ENCODE peak calls at places on chromosome 21, in four cellular contexts. O is AG09319, C is GM10248, V is osteocyte. W is an unnamed sample.

GRCh38 chr21:35697321-35697808 is 363.0 kb downstream of the SETD4 start:
- DNase-seq in O (no peak), V (no peak), C (no peak), W (peak; percentile 9)

GRCh38 chr21:27528697-27529096 is 561.8 kb upstream of the ADAMTS5 start:
- DNase-seq in O (no peak), V (no peak), C (no peak), W (no peak)

GRCh38 chr21:16794944-16795343 is 717.9 kb upstream of the CXADR start:
- DNase-seq in C (no peak), O (peak; percentile 57), V (no peak), W (no peak)

GRCh38 chr21:45839274-45839673 is 142.3 kb upstream of the COL6A1 start:
- DNase-seq in C (no peak), V (no peak), O (no peak), W (no peak)

GRCh38 chr21:15667010-15667409 is 62.8 kb upstream of the USP25 start:
- DNase-seq in O (no peak), C (no peak), V (no peak), W (no peak)

GRCh38 chr21:41369915-41370839 is 8.3 kb downstream of the MX2 start:
- DNase-seq in C (no peak), O (no peak), V (no peak), W (peak; percentile 64)

GRCh38 chr21:46459356-46460112 is 843 bp downstream of the DIP2A start:
- DNase-seq in O (no peak), C (no peak), V (no peak), W (peak; percentile 36)

GRCh38 chr21:46617267-46618051 is 12.6 kb upstream of the S100B start:
- DNase-seq in C (no peak), O (no peak), V (no peak), W (no peak)

GRCh38 chr21:45532826-45533730 is 9.2 kb downstream of the SLC19A1 start:
- DNase-seq in V (no peak), O (no peak), C (no peak), W (no peak)

GRCh38 chr21:25313891-25314646 is 293.2 kb downstream of the MRPL39 start:
- DNase-seq in V (no peak), C (no peak), O (peak; percentile 25), W (no peak)

GRCh38 chr21:38807987-38808386 is 2.3 kb downstream of the ETS2 start:
- DNase-seq in C (no peak), V (no peak), O (no peak), W (no peak)

GRCh38 chr21:14602418-14602987 is 56.4 kb upstream of the SAMSN1 start:
- DNase-seq in C (peak; percentile 24), V (no peak), O (no peak), W (no peak)

GRCh38 chr21:35256468-35256988 is 207.4 kb upstream of the RUNX1 start:
- DNase-seq in V (peak; percentile 90), O (peak; percentile 95), C (no peak), W (no peak)

GRCh38 chr21:42546433-42546832 is 32.8 kb downstream of the SLC37A1 start:
- DNase-seq in C (no peak), V (no peak), O (no peak), W (no peak)
- TF ChIP-seq CTCF in C (no peak), V (no peak), O (no peak), W (no peak)

GRCh38 chr21:37061926-37062591 is 10.8 kb downstream of the PIGP start:
- DNase-seq in V (no peak), C (no peak), O (no peak), W (no peak)

GRCh38 chr21:37059181-37059580 is 13.7 kb downstream of the PIGP start:
- DNase-seq in C (no peak), V (no peak), O (no peak), W (no peak)

GRCh38 chr21:37062592-37062933 is 10.3 kb downstream of the PIGP start:
- DNase-seq in V (no peak), C (no peak), O (no peak), W (no peak)

GRCh38 chr21:37057614-37058013 is 15.3 kb downstream of the PIGP start:
- DNase-seq in O (no peak), C (no peak), V (no peak), W (no peak)

DNA sequence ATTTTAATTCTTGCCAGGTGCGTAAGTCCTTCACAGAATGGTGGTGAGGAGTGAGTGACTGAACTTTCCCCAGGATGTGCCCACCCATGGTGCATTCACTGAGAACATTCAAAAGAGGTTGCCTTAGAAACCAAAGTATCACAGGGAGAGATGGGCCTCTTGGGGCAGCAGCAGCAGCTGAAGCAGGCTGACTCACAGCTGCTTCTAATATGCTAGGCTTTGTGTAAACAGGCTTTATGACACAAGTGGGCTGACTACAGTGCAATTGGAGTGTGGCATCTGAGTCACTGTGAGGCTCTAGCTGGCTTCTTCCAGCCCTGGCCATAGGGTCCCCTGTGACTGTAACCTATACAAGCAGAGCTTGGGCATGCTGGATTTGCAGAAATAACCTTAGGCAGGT is 12.6 kb downstream of the PIGP start:
- DNase-seq in V (peak; percentile 89), O (peak; percentile 82), C (no peak), W (peak; percentile 67)
- TF ChIP-seq CTCF in V (no peak), O (peak; percentile 31), C (no peak), W (no peak)

GRCh38 chr21:44456207-44456914 is 1.1 kb downstream of the LRRC3 start:
- DNase-seq in O (no peak), V (no peak), C (no peak), W (no peak)

GRCh38 chr21:44454747-44455523 is at the start of gene LRRC3:
- DNase-seq in C (peak; percentile 90), O (peak; percentile 8), V (no peak), W (peak; percentile 90)

GRCh38 chr21:44454058-44454457 is 1.3 kb upstream of the LRRC3 start:
- DNase-seq in C (no peak), V (no peak), O (no peak), W (no peak)

GRCh38 chr21:44456915-44457736 is 1.8 kb downstream of the LRRC3 start:
- DNase-seq in O (no peak), V (no peak), C (no peak), W (no peak)

GRCh38 chr21:44455524-44456206 is 355 bp downstream of the LRRC3 start:
- DNase-seq in C (peak; percentile 55), O (no peak), V (no peak), W (peak; percentile 62)
- TF ChIP-seq CTCF in C (peak; percentile 49), O (peak; percentile 16), V (no peak), W (no peak)

GRCh38 chr21:31509108-31510017 is 150.1 kb upstream of the SOD1 start:
- DNase-seq in V (no peak), O (no peak), C (peak; percentile 34), W (peak; percentile 92)
- TF ChIP-seq CTCF in V (peak; percentile 58), O (no peak), C (peak; percentile 29), W (peak; percentile 53)

DNA sequence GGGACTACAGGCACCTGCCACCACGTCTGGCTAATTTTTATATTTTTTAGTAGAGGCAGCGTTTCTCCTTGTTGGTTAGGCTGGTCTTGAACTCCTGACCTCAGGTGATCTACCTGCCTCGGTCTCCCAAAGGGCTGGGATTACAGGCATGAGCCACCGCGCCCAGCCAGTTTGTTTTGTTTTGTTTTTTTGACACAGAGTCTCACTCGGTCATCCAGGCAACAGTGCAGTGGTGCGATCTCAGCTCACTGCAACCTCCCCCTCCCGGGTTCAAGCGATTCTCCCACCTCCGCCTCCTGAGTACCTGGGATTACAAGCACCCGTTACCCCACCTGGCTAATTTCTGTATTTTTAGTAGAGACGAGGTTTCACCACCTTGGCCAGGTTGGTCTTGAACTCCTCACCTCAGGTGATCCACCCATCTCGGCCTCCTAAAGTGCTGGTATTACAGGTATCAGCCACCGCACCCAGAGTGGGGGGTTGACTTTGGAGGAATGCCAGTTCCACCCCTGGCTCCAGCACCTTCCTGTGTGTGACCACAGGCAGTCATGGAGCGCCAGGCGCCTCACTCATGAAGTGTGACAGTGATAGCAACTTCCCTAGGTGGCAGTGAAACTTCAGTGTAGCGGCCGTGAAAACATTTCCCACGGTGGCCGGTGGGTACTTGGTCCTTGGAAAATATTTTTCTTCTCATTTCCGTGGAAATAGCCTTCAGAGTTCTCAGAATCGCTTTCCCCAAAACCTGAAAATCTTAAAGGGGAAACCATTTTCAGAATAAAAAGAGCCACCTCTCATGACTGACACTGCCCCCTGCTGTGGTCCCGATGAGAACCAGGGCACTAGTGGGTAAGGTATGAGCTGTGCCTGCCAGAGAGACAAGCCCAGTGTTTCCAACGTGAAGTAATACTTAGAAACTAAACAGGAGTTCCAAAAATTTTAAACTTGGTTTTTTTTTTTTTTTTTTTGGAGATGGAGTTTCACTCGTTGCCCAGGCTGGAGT is 48.6 kb downstream of the WDR4 start:
- DNase-seq in O (no peak), V (peak; percentile 76), C (no peak), W (peak; percentile 52)
- TF ChIP-seq CTCF in O (peak; percentile 2), V (no peak), C (no peak), W (no peak)